ENCODE peak calls at places on chromosomes 5 and 9, in five cellular contexts. One of them, this sample, is unnamed.

GRCh38 chr9:110123364-110124095 is 84.4 kb downstream of the C9orf152 start:
- DNase-seq in uterus: no peak
- DNase-seq in HepG2: no peak
- DNase-seq in kidney: no peak
- DNase-seq in cardiac muscle cell: no peak
- DNase-seq in this sample: no peak

GRCh38 chr5:110634475-110634874 is 92.0 kb downstream of the TMEM232 start:
- DNase-seq in uterus: no peak
- DNase-seq in HepG2: no peak
- DNase-seq in kidney: no peak
- DNase-seq in cardiac muscle cell: no peak
- DNase-seq in this sample: no peak

GRCh38 chr5:166786889-166787288 is 1504.6 kb upstream of the WWC1 start:
- DNase-seq in uterus: no peak
- DNase-seq in HepG2: no peak
- DNase-seq in kidney: no peak
- DNase-seq in cardiac muscle cell: peak; percentile 3
- DNase-seq in this sample: no peak

GRCh38 chr9:127029548-127029947 is 92.9 kb downstream of the ANGPTL2 start:
- DNase-seq in uterus: no peak
- DNase-seq in HepG2: no peak
- DNase-seq in kidney: no peak
- DNase-seq in cardiac muscle cell: no peak
- DNase-seq in this sample: no peak

GRCh38 chr9:126239515-126239914 is 87.1 kb upstream of the MVB12B start:
- DNase-seq in uterus: no peak
- DNase-seq in HepG2: no peak
- DNase-seq in kidney: no peak
- DNase-seq in cardiac muscle cell: no peak
- DNase-seq in this sample: no peak

GRCh38 chr5:132327278-132327959 is 33.2 kb downstream of the SLC22A4 start:
- DNase-seq in uterus: no peak
- DNase-seq in HepG2: no peak
- DNase-seq in kidney: no peak
- DNase-seq in cardiac muscle cell: peak; percentile 72
- DNase-seq in this sample: no peak

GRCh38 chr5:16723821-16724220 is 107.0 kb upstream of the RETREG1 start:
- DNase-seq in uterus: no peak
- DNase-seq in HepG2: no peak
- DNase-seq in kidney: no peak
- DNase-seq in cardiac muscle cell: no peak
- DNase-seq in this sample: no peak

GRCh38 chr5:38994329-38994927 is 79.8 kb downstream of the RICTOR start:
- DNase-seq in uterus: no peak
- DNase-seq in HepG2: peak; percentile 64
- DNase-seq in kidney: no peak
- DNase-seq in cardiac muscle cell: peak; percentile 78
- DNase-seq in this sample: no peak

GRCh38 chr5:144087576-144087975 is 82.9 kb downstream of the YIPF5 start:
- DNase-seq in uterus: no peak
- DNase-seq in HepG2: no peak
- DNase-seq in kidney: no peak
- DNase-seq in cardiac muscle cell: no peak
- DNase-seq in this sample: no peak

GRCh38 chr5:116864838-116865190 is 290.2 kb upstream of the SEMA6A start:
- DNase-seq in uterus: no peak
- DNase-seq in HepG2: no peak
- DNase-seq in kidney: no peak
- DNase-seq in cardiac muscle cell: no peak
- DNase-seq in this sample: no peak

GRCh38 chr5:39219433-39219832 is at the start of gene FYB1:
- DNase-seq in uterus: peak; percentile 50
- DNase-seq in HepG2: no peak
- DNase-seq in kidney: peak; percentile 72
- DNase-seq in cardiac muscle cell: peak; percentile 58
- DNase-seq in this sample: no peak

GRCh38 chr5:114989512-114989911 is 180.2 kb downstream of the TRIM36 start:
- DNase-seq in uterus: no peak
- DNase-seq in HepG2: no peak
- DNase-seq in kidney: no peak
- DNase-seq in cardiac muscle cell: no peak
- DNase-seq in this sample: no peak

GRCh38 chr5:105274079-105274478 is 1711.5 kb upstream of the NUDT12 start:
- DNase-seq in uterus: no peak
- DNase-seq in HepG2: no peak
- DNase-seq in kidney: no peak
- DNase-seq in cardiac muscle cell: no peak
- DNase-seq in this sample: no peak

GRCh38 chr5:124581866-124582650 is 164.4 kb downstream of the ZNF608 start:
- DNase-seq in uterus: no peak
- DNase-seq in HepG2: no peak
- DNase-seq in kidney: no peak
- DNase-seq in cardiac muscle cell: no peak
- DNase-seq in this sample: no peak

GRCh38 chr5:109987970-109988369 is 298.2 kb downstream of the MAN2A1 start:
- DNase-seq in uterus: no peak
- DNase-seq in HepG2: no peak
- DNase-seq in kidney: no peak
- DNase-seq in cardiac muscle cell: peak; percentile 21
- DNase-seq in this sample: no peak

GRCh38 chr5:573976-574375 is 38.2 kb upstream of the CEP72 start:
- DNase-seq in uterus: no peak
- DNase-seq in HepG2: no peak
- DNase-seq in kidney: peak; percentile 63
- DNase-seq in cardiac muscle cell: no peak
- DNase-seq in this sample: no peak

GRCh38 chr5:3612561-3613175 is 17.0 kb downstream of the IRX1 start:
- DNase-seq in uterus: no peak
- DNase-seq in HepG2: no peak
- DNase-seq in kidney: no peak
- DNase-seq in cardiac muscle cell: no peak
- DNase-seq in this sample: no peak

GRCh38 chr5:1540831-1541661 is 17.3 kb upstream of the LPCAT1 start:
- DNase-seq in uterus: peak; percentile 7
- DNase-seq in HepG2: no peak
- DNase-seq in kidney: no peak
- DNase-seq in cardiac muscle cell: no peak
- DNase-seq in this sample: peak; percentile 58

GRCh38 chr9:18632624-18633407 is 158.9 kb downstream of the ADAMTSL1 start:
- DNase-seq in uterus: peak; percentile 31
- DNase-seq in HepG2: no peak
- DNase-seq in kidney: no peak
- DNase-seq in cardiac muscle cell: peak; percentile 86
- DNase-seq in this sample: no peak

GRCh38 chr5:134225780-134226440 is at the start of gene PPP2CA:
- DNase-seq in uterus: peak; percentile 100
- DNase-seq in HepG2: peak; percentile 95
- DNase-seq in kidney: peak; percentile 100
- DNase-seq in cardiac muscle cell: peak; percentile 99
- DNase-seq in this sample: peak; percentile 99

GRCh38 chr5:169861934-169862333 is 118.4 kb downstream of the INSYN2B start:
- DNase-seq in uterus: no peak
- DNase-seq in HepG2: no peak
- DNase-seq in kidney: no peak
- DNase-seq in cardiac muscle cell: peak; percentile 80
- DNase-seq in this sample: no peak

GRCh38 chr9:91558879-91559278 is 135.2 kb upstream of the NFIL3 start:
- DNase-seq in uterus: no peak
- DNase-seq in HepG2: no peak
- DNase-seq in kidney: no peak
- DNase-seq in cardiac muscle cell: peak; percentile 55
- DNase-seq in this sample: no peak

GRCh38 chr9:33452828-33453271 is 5.5 kb upstream of the AQP3 start:
- DNase-seq in uterus: no peak
- DNase-seq in HepG2: peak; percentile 73
- DNase-seq in kidney: peak; percentile 91
- DNase-seq in cardiac muscle cell: peak; percentile 88
- DNase-seq in this sample: peak; percentile 95

GRCh38 chr5:1405539-1406530 is 39.4 kb downstream of the SLC6A3 start:
- DNase-seq in uterus: no peak
- DNase-seq in HepG2: no peak
- DNase-seq in kidney: peak; percentile 52
- DNase-seq in cardiac muscle cell: no peak
- DNase-seq in this sample: peak; percentile 64

GRCh38 chr9:87882627-87883026 is at the start of gene SPATA31E1:
- DNase-seq in uterus: no peak
- DNase-seq in HepG2: no peak
- DNase-seq in kidney: no peak
- DNase-seq in cardiac muscle cell: no peak
- DNase-seq in this sample: no peak

GRCh38 chr5:1827410-1828397 is 26.5 kb downstream of the NDUFS6 start:
- DNase-seq in uterus: no peak
- DNase-seq in HepG2: no peak
- DNase-seq in kidney: no peak
- DNase-seq in cardiac muscle cell: peak; percentile 2
- DNase-seq in this sample: peak; percentile 62

GRCh38 chr9:96129698-96130097 is 172.3 kb downstream of the HSD17B3 start:
- DNase-seq in uterus: no peak
- DNase-seq in HepG2: no peak
- DNase-seq in kidney: no peak
- DNase-seq in cardiac muscle cell: no peak
- DNase-seq in this sample: no peak

GRCh38 chr9:105127863-105128220 is 116.6 kb upstream of the SLC44A1 start:
- DNase-seq in uterus: no peak
- DNase-seq in HepG2: no peak
- DNase-seq in kidney: no peak
- DNase-seq in cardiac muscle cell: peak; percentile 81
- DNase-seq in this sample: no peak

GRCh38 chr5:170269579-170269978 is 28.0 kb downstream of the LCP2 start:
- DNase-seq in uterus: no peak
- DNase-seq in HepG2: no peak
- DNase-seq in kidney: no peak
- DNase-seq in cardiac muscle cell: no peak
- DNase-seq in this sample: no peak

GRCh38 chr5:154478224-154478565 is at the start of gene HAND1:
- DNase-seq in uterus: peak; percentile 27
- DNase-seq in HepG2: peak; percentile 25
- DNase-seq in kidney: peak; percentile 76
- DNase-seq in cardiac muscle cell: no peak
- DNase-seq in this sample: no peak

GRCh38 chr9:131442351-131442750 is 48.5 kb downstream of the PRRC2B start:
- DNase-seq in uterus: no peak
- DNase-seq in HepG2: no peak
- DNase-seq in kidney: no peak
- DNase-seq in cardiac muscle cell: no peak
- DNase-seq in this sample: no peak

GRCh38 chr5:150487199-150488061 is 20.5 kb upstream of the NDST1 start:
- DNase-seq in uterus: no peak
- DNase-seq in HepG2: peak; percentile 80
- DNase-seq in kidney: no peak
- DNase-seq in cardiac muscle cell: peak; percentile 36
- DNase-seq in this sample: no peak

GRCh38 chr5:65474129-65474711 is 7.5 kb downstream of the ADAMTS6 start:
- DNase-seq in uterus: no peak
- DNase-seq in HepG2: no peak
- DNase-seq in kidney: no peak
- DNase-seq in cardiac muscle cell: no peak
- DNase-seq in this sample: no peak

DNA sequence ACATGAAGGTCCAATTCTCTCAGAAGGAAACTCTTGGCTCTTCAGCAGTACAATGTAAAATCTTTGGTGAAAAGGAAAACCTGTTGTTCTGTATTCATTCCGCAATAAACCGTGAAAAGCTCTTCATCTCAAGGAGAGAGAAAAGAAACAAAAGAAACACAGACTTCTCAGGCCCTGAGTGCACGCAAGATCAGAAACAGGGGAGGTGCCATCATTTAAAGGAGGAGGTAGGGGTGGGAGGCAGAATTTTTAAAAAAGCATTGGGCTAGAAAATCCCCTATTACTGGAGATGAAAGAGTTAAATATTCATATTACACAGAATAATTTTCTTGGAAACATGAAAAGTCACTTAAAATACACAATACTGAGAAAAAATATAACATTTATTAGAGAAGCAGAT is 56.3 kb downstream of the USP20 start:
- DNase-seq in uterus: no peak
- DNase-seq in HepG2: no peak
- DNase-seq in kidney: no peak
- DNase-seq in cardiac muscle cell: no peak
- DNase-seq in this sample: no peak
- H3K4me3 ChIP-seq in uterus: no peak overlapping the region
- H3K4me3 ChIP-seq in HepG2: no peak overlapping the region
- H3K4me3 ChIP-seq in kidney: no peak overlapping the region
- H3K4me3 ChIP-seq in cardiac muscle cell: no peak overlapping the region
- H3K4me3 ChIP-seq in this sample: no peak overlapping the region

GRCh38 chr9:4591123-4591500 is 71.0 kb upstream of the PLPP6 start:
- DNase-seq in uterus: no peak
- DNase-seq in HepG2: no peak
- DNase-seq in kidney: no peak
- DNase-seq in cardiac muscle cell: peak; percentile 10
- DNase-seq in this sample: no peak
- H3K27ac ChIP-seq in uterus: no peak overlapping the region
- H3K27ac ChIP-seq in HepG2: no peak overlapping the region
- H3K27ac ChIP-seq in kidney: no peak overlapping the region
- H3K27ac ChIP-seq in cardiac muscle cell: no peak overlapping the region
- H3K27ac ChIP-seq in this sample: no peak overlapping the region

GRCh38 chr9:71885467-71885866 is 25.5 kb downstream of the ABHD17B start:
- DNase-seq in uterus: no peak
- DNase-seq in HepG2: no peak
- DNase-seq in kidney: no peak
- DNase-seq in cardiac muscle cell: no peak
- DNase-seq in this sample: no peak

GRCh38 chr9:71879644-71880174 is 31.3 kb downstream of the ABHD17B start:
- DNase-seq in uterus: no peak
- DNase-seq in HepG2: peak; percentile 31
- DNase-seq in kidney: no peak
- DNase-seq in cardiac muscle cell: no peak
- DNase-seq in this sample: no peak

GRCh38 chr9:71878327-71879274 is 32.4 kb downstream of the ABHD17B start:
- DNase-seq in uterus: no peak
- DNase-seq in HepG2: no peak
- DNase-seq in kidney: no peak
- DNase-seq in cardiac muscle cell: no peak
- DNase-seq in this sample: no peak

GRCh38 chr9:71886015-71886414 is 25.0 kb downstream of the ABHD17B start:
- DNase-seq in uterus: no peak
- DNase-seq in HepG2: no peak
- DNase-seq in kidney: no peak
- DNase-seq in cardiac muscle cell: no peak
- DNase-seq in this sample: no peak

DNA sequence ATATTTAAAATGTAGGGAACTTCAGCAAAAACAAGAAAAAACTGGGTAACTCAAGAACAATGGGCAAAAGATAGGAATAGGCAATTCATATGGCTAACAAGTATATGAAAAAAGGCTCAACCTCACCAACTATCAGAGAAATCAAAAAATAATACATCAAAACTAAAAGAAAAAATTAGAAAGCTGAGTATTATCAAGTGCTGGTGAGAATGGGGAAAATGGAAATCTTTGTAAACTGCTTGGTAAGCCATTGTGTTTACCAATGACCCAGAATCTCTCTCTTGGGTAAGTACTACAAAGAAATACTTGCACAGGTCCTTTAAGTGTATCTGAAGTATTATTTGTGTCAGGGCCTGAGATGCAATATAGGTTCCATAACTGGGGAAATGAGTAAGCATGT is 27.0 kb downstream of the ABHD17B start:
- DNase-seq in uterus: no peak
- DNase-seq in HepG2: no peak
- DNase-seq in kidney: no peak
- DNase-seq in cardiac muscle cell: no peak
- DNase-seq in this sample: no peak
- H3K9me3 ChIP-seq in uterus: no peaks in the 10 kb centered on the region
- H3K9me3 ChIP-seq in HepG2: peaks cover 11% of the 10 kb centered on the region
- H3K9me3 ChIP-seq in kidney: peaks cover 2% of the 10 kb centered on the region
- H3K9me3 ChIP-seq in cardiac muscle cell: no peaks in the 10 kb centered on the region
- H3K9me3 ChIP-seq in this sample: peaks cover 3% of the 10 kb centered on the region

GRCh38 chr9:1050125-1050895 is at the start of gene DMRT2:
- DNase-seq in uterus: peak; percentile 83
- DNase-seq in HepG2: peak; percentile 51
- DNase-seq in kidney: peak; percentile 90
- DNase-seq in cardiac muscle cell: peak; percentile 81
- DNase-seq in this sample: peak; percentile 89
- H3K4me3 ChIP-seq in uterus: no peak within 1 kb of the TSS
- H3K4me3 ChIP-seq in HepG2: no peak within 1 kb of the TSS
- H3K4me3 ChIP-seq in kidney: peak within 1 kb of the TSS; percentile 25
- H3K4me3 ChIP-seq in cardiac muscle cell: no peak within 1 kb of the TSS
- H3K4me3 ChIP-seq in this sample: peak within 1 kb of the TSS; percentile 6

This sample was measured in RWPE2.